ENCODE peak calls at places on chromosomes 13 and 19, in five cellular contexts. Y, G, M, Z and T are unnamed samples.

GRCh38 chr13:43687038-43687437 is 99.7 kb downstream of the ENOX1 start:
- DNase-seq in Y (no peak), G (no peak), M (no peak), Z (no peak), T (no peak)

GRCh38 chr13:111317042-111317550 is 3.3 kb upstream of the TEX29 start:
- DNase-seq in Y (no peak), G (no peak), M (no peak), Z (no peak), T (no peak)

GRCh38 chr19:19057720-19058119 is 6.1 kb upstream of the SLC25A42 start:
- DNase-seq in Y (no peak), G (no peak), M (no peak), Z (no peak), T (no peak)

GRCh38 chr13:66805657-66806056 is 424.5 kb downstream of the PCDH9 start:
- DNase-seq in Y (no peak), G (no peak), M (no peak), Z (no peak), T (no peak)

GRCh38 chr13:76048675-76049396 is 412.7 kb downstream of the LMO7 start:
- DNase-seq in Y (no peak), G (no peak), M (no peak), Z (no peak), T (no peak)

GRCh38 chr19:18204394-18205179 is 745 bp upstream of the RAB3A start:
- DNase-seq in Y (no peak), G (peak), M (no peak), Z (peak), T (no peak)

GRCh38 chr13:35219021-35219420 is 257.5 kb downstream of the MAB21L1 start:
- DNase-seq in Y (no peak), G (no peak), M (no peak), Z (no peak), T (no peak)

GRCh38 chr19:756232-756631 is 5.3 kb downstream of the MISP start:
- DNase-seq in Y (no peak), G (no peak), M (no peak), Z (no peak), T (no peak)

GRCh38 chr19:50266896-50267295 is 62.3 kb downstream of the KCNC3 start:
- DNase-seq in Y (no peak), G (no peak), M (no peak), Z (no peak), T (no peak)

GRCh38 chr19:2511991-2512390 is 36.1 kb downstream of the GADD45B start:
- DNase-seq in Y (no peak), G (peak), M (no peak), Z (no peak), T (no peak)

GRCh38 chr19:50880241-50880640 is 7.0 kb downstream of the KLK2 start:
- DNase-seq in Y (no peak), G (no peak), M (no peak), Z (no peak), T (no peak)

GRCh38 chr13:85631801-85632200 is 167.4 kb downstream of the SLITRK6 start:
- DNase-seq in Y (no peak), G (no peak), M (no peak), Z (no peak), T (no peak)

GRCh38 chr19:23526302-23526701 is 131.0 kb upstream of the ZNF91 start:
- DNase-seq in Y (no peak), G (no peak), M (no peak), Z (no peak), T (no peak)

GRCh38 chr19:52231154-52231565 is 38.2 kb upstream of the ZNF766 start:
- DNase-seq in Y (no peak), G (no peak), M (no peak), Z (no peak), T (no peak)

GRCh38 chr19:9885077-9885552 is 50.0 kb downstream of the PIN1 start:
- DNase-seq in Y (no peak), G (no peak), M (no peak), Z (peak), T (peak)

GRCh38 chr19:39106201-39106600 is 19.4 kb upstream of the PAK4 start:
- DNase-seq in Y (no peak), G (no peak), M (no peak), Z (no peak), T (no peak)

GRCh38 chr19:18675779-18676178 is 7.7 kb upstream of the CRTC1 start:
- DNase-seq in Y (no peak), G (no peak), M (no peak), Z (no peak), T (no peak)

GRCh38 chr19:47663911-47664771 is 49.1 kb upstream of the EHD2 start:
- DNase-seq in Y (no peak), G (no peak), M (peak), Z (peak), T (peak)

GRCh38 chr13:24203726-24204295 is 43.3 kb downstream of the SPATA13 start:
- DNase-seq in Y (no peak), G (no peak), M (no peak), Z (no peak), T (no peak)

GRCh38 chr13:76029088-76029487 is 393.0 kb downstream of the LMO7 start:
- DNase-seq in Y (no peak), G (no peak), M (no peak), Z (no peak), T (no peak)

GRCh38 chr19:15452111-15453047 is 2.6 kb upstream of the WIZ start:
- DNase-seq in Y (no peak), G (no peak), M (peak), Z (peak), T (peak)

GRCh38 chr13:113926951-113927660 is 46.8 kb downstream of the C13orf46 start:
- DNase-seq in Y (no peak), G (peak), M (peak), Z (peak), T (peak)

GRCh38 chr13:56351041-56351440 is 789.7 kb upstream of the PRR20A start:
- DNase-seq in Y (no peak), G (no peak), M (no peak), Z (no peak), T (no peak)

GRCh38 chr19:16520986-16521624 is 21.1 kb downstream of the CHERP start:
- DNase-seq in Y (no peak), G (no peak), M (no peak), Z (no peak), T (no peak)

GRCh38 chr19:16435238-16435911 is 36.4 kb downstream of the EPS15L1 start:
- DNase-seq in Y (no peak), G (no peak), M (peak), Z (peak), T (no peak)

GRCh38 chr13:77565635-77566034 is 30.1 kb downstream of the SCEL start:
- DNase-seq in Y (no peak), G (no peak), M (no peak), Z (no peak), T (no peak)

GRCh38 chr13:68369739-68370138 is 1139.6 kb upstream of the PCDH9 start:
- DNase-seq in Y (no peak), G (no peak), M (no peak), Z (no peak), T (no peak)

GRCh38 chr13:113973218-113974164 is at the start of gene C13orf46:
- DNase-seq in Y (no peak), G (no peak), M (peak), Z (no peak), T (peak)

GRCh38 chr13:42485272-42485671 is 88.7 kb upstream of the TNFSF11 start:
- DNase-seq in Y (no peak), G (no peak), M (no peak), Z (no peak), T (no peak)

GRCh38 chr19:11234486-11235075 is 4.8 kb upstream of the ANGPTL8 start:
- DNase-seq in Y (no peak), G (no peak), M (no peak), Z (no peak), T (no peak)